ENCODE peak calls at places on chromosome 5, in eight cellular contexts. M is lower lobe of right lung; J is stimulated activated CD4-positive, alpha-beta T cell treated with anti-CD3 and anti-CD28 coated beads, TNF-alpha, amount 100 ng/mL, for 24 hours; X is NCI-H1092; K is naive thymus-derived CD8-positive, alpha-beta T cell; R is SW 1271; Z is iris pigment epithelial cell; U is aorta. T is an unnamed sample.

GRCh38 chr5:56164371-56164770 is 68.8 kb downstream of the ANKRD55 start:
- DNase-seq in M (no peak), J (no peak), X (no peak), K (no peak), R (no peak), Z (no peak), U (no peak), T (no peak)

GRCh38 chr5:150640311-150641005 is at the start of gene SYNPO:
- DNase-seq in M (no peak), J (no peak), X (no peak), K (no peak), R (peak), Z (peak), U (peak), T (no peak)

GRCh38 chr5:30287890-30288289 is 905.6 kb upstream of the CDH6 start:
- DNase-seq in M (no peak), J (no peak), X (no peak), K (no peak), R (no peak), Z (no peak), U (no peak), T (no peak)

GRCh38 chr5:136743052-136743451 is 377.7 kb upstream of the TRPC7 start:
- DNase-seq in M (no peak), J (no peak), X (no peak), K (no peak), R (no peak), Z (no peak), U (no peak), T (no peak)

GRCh38 chr5:36946101-36946500 is 69.5 kb downstream of the NIPBL start:
- DNase-seq in M (no peak), J (no peak), X (no peak), K (no peak), R (no peak), Z (no peak), U (no peak), T (no peak)

GRCh38 chr5:150498501-150498900 is 9.4 kb upstream of the NDST1 start:
- DNase-seq in M (no peak), J (no peak), X (no peak), K (no peak), R (no peak), Z (no peak), U (no peak), T (no peak)

GRCh38 chr5:180139731-180140626 is 68.4 kb upstream of the RNF130 start:
- DNase-seq in M (peak), J (no peak), X (no peak), K (no peak), R (no peak), Z (no peak), U (no peak), T (no peak)

GRCh38 chr5:10524376-10525123 is 39.3 kb upstream of the ANKRD33B start:
- DNase-seq in M (no peak), J (no peak), X (no peak), K (no peak), R (no peak), Z (peak), U (no peak), T (no peak)

GRCh38 chr5:130102375-130102774 is 198.1 kb downstream of the CHSY3 start:
- DNase-seq in M (no peak), J (no peak), X (no peak), K (no peak), R (no peak), Z (no peak), U (no peak), T (no peak)

GRCh38 chr5:33267741-33268140 is 173.0 kb upstream of the TARS1 start:
- DNase-seq in M (no peak), J (no peak), X (no peak), K (no peak), R (no peak), Z (no peak), U (no peak), T (no peak)

GRCh38 chr5:29367176-29367833 is 1826.2 kb upstream of the CDH6 start:
- DNase-seq in M (no peak), J (no peak), X (no peak), K (no peak), R (no peak), Z (no peak), U (no peak), T (no peak)

GRCh38 chr5:150106669-150107068 is 20.3 kb upstream of the CSF1R start:
- DNase-seq in M (no peak), J (no peak), X (no peak), K (no peak), R (no peak), Z (peak), U (no peak), T (no peak)

GRCh38 chr5:176614805-176615478 is 5.0 kb upstream of the GPRIN1 start:
- DNase-seq in M (no peak), J (no peak), X (no peak), K (no peak), R (peak), Z (peak), U (no peak), T (no peak)

GRCh38 chr5:1511651-1512540 is 11.9 kb downstream of the LPCAT1 start:
- DNase-seq in M (no peak), J (no peak), X (no peak), K (no peak), R (peak), Z (peak), U (peak), T (no peak)

GRCh38 chr5:25892251-25892650 is 1146.1 kb downstream of the CDH9 start:
- DNase-seq in M (no peak), J (no peak), X (no peak), K (no peak), R (no peak), Z (no peak), U (no peak), T (no peak)

GRCh38 chr5:172940242-172941066 is 18.8 kb upstream of the RPL26L1 start:
- DNase-seq in M (peak), J (no peak), X (no peak), K (no peak), R (no peak), Z (no peak), U (peak), T (no peak)

GRCh38 chr5:470961-471749 is 28.2 kb downstream of the EXOC3 start:
- DNase-seq in M (no peak), J (no peak), X (no peak), K (no peak), R (no peak), Z (no peak), U (peak), T (no peak)

GRCh38 chr5:135009736-135010501 is 24.1 kb downstream of the PITX1 start:
- DNase-seq in M (no peak), J (no peak), X (no peak), K (no peak), R (no peak), Z (no peak), U (no peak), T (no peak)

GRCh38 chr5:44388504-44389409 is 463 bp downstream of the FGF10 start:
- DNase-seq in M (peak), J (no peak), X (no peak), K (no peak), R (no peak), Z (peak), U (peak), T (no peak)

GRCh38 chr5:111252799-111253564 is 28.8 kb downstream of the CAMK4 start:
- DNase-seq in M (no peak), J (no peak), X (no peak), K (peak), R (no peak), Z (no peak), U (no peak), T (no peak)

GRCh38 chr5:147803941-147804717 is 21.6 kb upstream of the JAKMIP2 start:
- DNase-seq in M (no peak), J (no peak), X (no peak), K (no peak), R (no peak), Z (no peak), U (no peak), T (no peak)

GRCh38 chr5:27854243-27854852 is 816.0 kb upstream of the CDH9 start:
- DNase-seq in M (no peak), J (no peak), X (no peak), K (no peak), R (no peak), Z (peak), U (no peak), T (no peak)

GRCh38 chr5:151924564-151925395 is at the start of gene GLRA1:
- DNase-seq in M (peak), J (peak), X (no peak), K (peak), R (no peak), Z (peak), U (peak), T (no peak)

GRCh38 chr5:149912226-149912864 is 32.2 kb downstream of the PDE6A start:
- DNase-seq in M (no peak), J (no peak), X (no peak), K (no peak), R (no peak), Z (no peak), U (no peak), T (no peak)

GRCh38 chr5:127068771-127069330 is 4.5 kb downstream of the C5orf63 start:
- DNase-seq in M (no peak), J (no peak), X (no peak), K (no peak), R (no peak), Z (peak), U (no peak), T (peak)

T was measured in SK-N-MC.